ENCODE peak calls at places on chromosomes 5 and 9, in six cellular contexts. One of them, this sample, is unnamed.

GRCh38 chr9:120925535-120926396 is 830 bp downstream of the TRAF1 start:
- DNase-seq in GM12892: no peak
- DNase-seq in HepG2: no peak
- DNase-seq in GM12878: peak
- DNase-seq in K562: peak
- DNase-seq in H1: no peak
- DNase-seq in this sample: no peak

GRCh38 chr5:10581867-10582511 is 18.1 kb downstream of the ANKRD33B start:
- DNase-seq in GM12892: no peak
- DNase-seq in HepG2: no peak
- DNase-seq in GM12878: no peak
- DNase-seq in K562: no peak
- DNase-seq in H1: no peak
- DNase-seq in this sample: no peak

GRCh38 chr5:1297243-1297642 is 2.4 kb upstream of the TERT start:
- DNase-seq in GM12892: peak
- DNase-seq in HepG2: no peak
- DNase-seq in GM12878: no peak
- DNase-seq in K562: no peak
- DNase-seq in H1: no peak
- DNase-seq in this sample: no peak

GRCh38 chr9:3848445-3849114 is 322.8 kb upstream of the RFX3 start:
- DNase-seq in GM12892: no peak
- DNase-seq in HepG2: peak
- DNase-seq in GM12878: no peak
- DNase-seq in K562: no peak
- DNase-seq in H1: peak
- DNase-seq in this sample: no peak

GRCh38 chr5:143101740-143102386 is 301.6 kb downstream of the NR3C1 start:
- DNase-seq in GM12892: no peak
- DNase-seq in HepG2: no peak
- DNase-seq in GM12878: no peak
- DNase-seq in K562: peak
- DNase-seq in H1: no peak
- DNase-seq in this sample: no peak

GRCh38 chr9:112186695-112187094 is 11.6 kb upstream of the SUSD1 start:
- DNase-seq in GM12892: no peak
- DNase-seq in HepG2: no peak
- DNase-seq in GM12878: no peak
- DNase-seq in K562: no peak
- DNase-seq in H1: no peak
- DNase-seq in this sample: no peak

GRCh38 chr5:169656125-169656990 is 19.3 kb downstream of the DOCK2 start:
- DNase-seq in GM12892: peak
- DNase-seq in HepG2: no peak
- DNase-seq in GM12878: peak
- DNase-seq in K562: no peak
- DNase-seq in H1: no peak
- DNase-seq in this sample: peak

GRCh38 chr5:33367396-33367795 is 73.4 kb upstream of the TARS1 start:
- DNase-seq in GM12892: no peak
- DNase-seq in HepG2: no peak
- DNase-seq in GM12878: no peak
- DNase-seq in K562: no peak
- DNase-seq in H1: no peak
- DNase-seq in this sample: no peak

GRCh38 chr9:134501266-134502181 is 140.1 kb upstream of the COL5A1 start:
- DNase-seq in GM12892: no peak
- DNase-seq in HepG2: no peak
- DNase-seq in GM12878: no peak
- DNase-seq in K562: no peak
- DNase-seq in H1: no peak
- DNase-seq in this sample: no peak

DNA sequence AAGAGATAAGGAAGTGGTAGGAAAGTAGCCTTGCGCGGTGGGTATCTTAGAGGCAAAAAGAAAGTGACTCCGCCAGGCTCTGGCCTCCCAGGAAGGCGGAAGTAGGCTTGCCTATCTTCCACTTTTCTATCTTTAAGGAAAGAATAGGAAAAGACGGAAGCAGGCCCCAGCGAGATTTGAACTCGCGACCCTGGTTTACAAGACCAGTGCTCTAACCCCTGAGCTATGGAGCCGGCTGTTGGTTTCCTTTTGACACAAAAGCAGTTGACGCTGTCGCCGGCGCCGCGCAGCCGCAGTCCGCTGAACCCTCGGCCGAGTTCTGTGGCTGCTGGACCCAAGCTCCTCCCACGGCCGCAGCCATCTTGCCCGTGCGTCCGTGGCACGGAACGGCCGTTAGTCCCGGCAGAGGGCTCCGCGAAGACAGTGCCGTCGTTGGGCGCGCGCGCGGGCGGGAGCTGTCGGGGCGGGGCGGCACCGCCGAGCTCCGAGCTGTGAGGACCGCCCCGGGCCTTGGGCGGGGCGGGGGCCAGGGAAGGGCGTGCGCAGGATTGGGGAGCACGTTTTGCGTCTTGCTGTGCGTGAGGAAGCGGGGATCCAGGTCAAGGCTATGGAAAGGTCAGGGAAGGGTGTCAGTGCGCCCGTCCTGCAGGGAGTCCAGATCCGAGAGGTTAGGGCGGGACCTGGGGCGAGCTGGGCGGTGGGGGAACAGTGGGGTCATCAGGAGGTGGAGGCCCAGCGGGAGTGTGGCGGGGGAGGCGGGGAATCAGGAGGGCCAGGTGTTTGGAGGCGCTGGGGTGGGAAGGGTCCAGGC is 13.3 kb downstream of the TRIM7 start:
- DNase-seq in GM12892: peak
- DNase-seq in HepG2: peak
- DNase-seq in GM12878: peak
- DNase-seq in K562: peak
- DNase-seq in H1: peak
- DNase-seq in this sample: peak
- TF ChIP-seq POLR2A in GM12892: peak
- TF ChIP-seq POLR2A in HepG2: peak
- TF ChIP-seq POLR2A in GM12878: peak
- TF ChIP-seq POLR2A in K562: peak
- TF ChIP-seq POLR2A in H1: no peak
- TF ChIP-seq POLR2A in this sample: no peak

GRCh38 chr9:132163457-132163875 is 1.6 kb downstream of the NTNG2 start:
- DNase-seq in GM12892: no peak
- DNase-seq in HepG2: no peak
- DNase-seq in GM12878: no peak
- DNase-seq in K562: no peak
- DNase-seq in H1: no peak
- DNase-seq in this sample: no peak

GRCh38 chr9:132161743-132162187 is at the start of gene NTNG2:
- DNase-seq in GM12892: no peak
- DNase-seq in HepG2: no peak
- DNase-seq in GM12878: no peak
- DNase-seq in K562: no peak
- DNase-seq in H1: no peak
- DNase-seq in this sample: no peak

GRCh38 chr9:132162764-132163456 is 1.1 kb downstream of the NTNG2 start:
- DNase-seq in GM12892: no peak
- DNase-seq in HepG2: no peak
- DNase-seq in GM12878: no peak
- DNase-seq in K562: no peak
- DNase-seq in H1: no peak
- DNase-seq in this sample: no peak

GRCh38 chr9:132163876-132164603 is 2.2 kb downstream of the NTNG2 start:
- DNase-seq in GM12892: no peak
- DNase-seq in HepG2: no peak
- DNase-seq in GM12878: no peak
- DNase-seq in K562: no peak
- DNase-seq in H1: no peak
- DNase-seq in this sample: no peak

DNA sequence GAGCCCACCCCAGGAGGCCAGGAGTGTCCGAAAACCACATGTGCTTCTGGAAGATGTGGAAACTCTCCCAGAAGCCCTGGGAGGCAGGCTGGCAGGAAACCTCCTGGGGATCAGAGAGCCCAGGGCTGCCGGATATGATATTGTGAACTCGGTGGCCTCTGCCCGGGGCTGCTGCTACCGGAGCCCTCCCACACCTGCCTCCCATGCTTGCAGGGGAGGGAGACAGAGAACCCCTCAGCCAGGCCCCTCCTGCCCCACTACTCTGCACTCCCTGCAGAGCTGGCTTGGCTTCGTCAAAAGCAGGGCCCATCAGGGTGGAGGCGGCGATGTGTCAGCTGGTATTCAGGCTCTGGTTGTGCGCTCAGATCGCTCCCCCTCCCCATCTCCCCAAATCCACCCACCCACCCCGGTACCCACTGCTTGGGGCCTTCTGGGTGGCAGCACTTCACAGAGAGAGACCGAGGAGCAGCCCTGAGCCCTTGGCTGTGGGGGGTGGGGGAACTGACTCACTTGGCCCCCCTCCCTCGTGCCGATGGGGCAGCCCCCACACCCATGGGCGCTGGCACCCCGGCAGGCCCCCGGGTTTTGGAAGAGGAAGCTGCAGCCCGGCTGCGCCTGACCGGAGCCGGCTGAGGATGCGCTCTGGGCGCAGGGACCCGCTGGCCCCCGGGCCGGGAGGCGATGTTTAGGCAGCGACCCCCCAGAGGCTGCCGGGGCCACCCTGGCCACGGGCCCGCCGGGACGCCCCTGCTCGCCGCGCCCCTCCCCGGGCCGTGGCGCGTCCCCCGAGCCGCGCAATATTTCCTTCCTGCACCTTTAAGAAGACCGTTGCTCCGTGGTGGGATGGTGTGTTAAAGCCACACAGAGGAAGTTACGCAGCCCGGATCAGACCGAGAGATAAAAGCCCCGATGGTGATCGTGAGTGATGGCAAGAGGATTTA is 786 bp upstream of the NTNG2 start:
- DNase-seq in GM12892: no peak
- DNase-seq in HepG2: no peak
- DNase-seq in GM12878: no peak
- DNase-seq in K562: no peak
- DNase-seq in H1: no peak
- DNase-seq in this sample: no peak
- TF ChIP-seq TAF1 in GM12892: no peak
- TF ChIP-seq TAF1 in HepG2: no peak
- TF ChIP-seq TAF1 in GM12878: no peak
- TF ChIP-seq TAF1 in K562: no peak
- TF ChIP-seq TAF1 in H1: no peak
- TF ChIP-seq TAF1 in this sample: no peak

DNA sequence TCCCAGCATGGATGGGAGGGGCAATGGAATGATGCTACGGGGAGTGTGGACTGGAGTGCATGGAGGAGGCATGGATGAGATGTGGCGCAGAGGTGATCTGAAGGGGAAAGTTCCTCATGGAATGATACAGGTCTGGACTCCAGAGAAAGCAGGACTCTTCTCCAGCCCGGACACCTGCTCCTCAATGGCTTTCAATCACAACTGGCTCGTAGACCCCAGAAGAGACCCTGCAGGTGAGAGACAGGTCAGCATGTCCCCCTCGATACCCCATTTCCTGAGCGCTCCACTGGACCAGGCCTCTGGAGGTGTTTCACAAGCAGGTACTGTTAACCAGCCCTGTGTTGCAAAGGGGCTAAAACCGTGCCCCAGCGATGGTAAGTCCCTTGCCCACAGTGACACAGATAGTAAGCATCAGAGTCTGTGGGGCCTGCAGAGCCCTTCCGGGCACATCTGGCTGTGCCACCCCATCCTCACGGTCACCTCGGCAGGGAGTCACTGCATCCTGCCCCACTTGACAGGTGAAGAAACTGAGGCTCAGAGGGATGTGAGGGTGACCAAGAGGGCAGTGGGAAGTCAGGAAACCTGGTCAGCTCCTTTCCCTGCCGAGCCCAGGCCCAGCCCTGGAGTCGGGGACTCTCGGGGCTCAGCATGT is 5.5 kb upstream of the DPM2 start:
- DNase-seq in GM12892: no peak
- DNase-seq in HepG2: no peak
- DNase-seq in GM12878: no peak
- DNase-seq in K562: no peak
- DNase-seq in H1: no peak
- DNase-seq in this sample: no peak
- TF ChIP-seq POLR2A in GM12892: no peak
- TF ChIP-seq POLR2A in HepG2: no peak
- TF ChIP-seq POLR2A in GM12878: no peak
- TF ChIP-seq POLR2A in K562: no peak
- TF ChIP-seq POLR2A in H1: no peak
- TF ChIP-seq POLR2A in this sample: no peak

DNA sequence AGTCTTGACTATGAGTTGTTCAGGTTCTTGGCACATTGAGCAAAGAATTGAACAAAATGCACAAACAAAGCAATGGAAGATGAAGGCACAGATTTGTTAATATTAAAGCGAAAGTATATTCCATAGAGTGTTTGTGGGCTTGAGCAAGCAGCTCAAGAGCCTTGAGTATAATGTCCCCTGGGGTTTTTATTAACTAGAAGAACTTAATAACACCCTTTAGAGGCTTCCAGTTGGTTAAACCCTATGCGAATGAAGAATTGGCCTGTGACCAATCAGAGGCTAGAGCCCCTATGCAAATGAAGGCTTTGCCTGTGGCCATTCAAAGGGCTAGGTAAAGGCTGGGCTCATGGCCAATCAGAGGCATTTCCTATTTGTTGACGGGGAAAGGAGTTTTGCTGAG is 135.3 kb upstream of the IL12B start:
- DNase-seq in GM12892: no peak
- DNase-seq in HepG2: no peak
- DNase-seq in GM12878: no peak
- DNase-seq in K562: no peak
- DNase-seq in H1: no peak
- DNase-seq in this sample: no peak
- TF ChIP-seq TAF1 in GM12892: no peak
- TF ChIP-seq TAF1 in HepG2: no peak
- TF ChIP-seq TAF1 in GM12878: no peak
- TF ChIP-seq TAF1 in K562: no peak
- TF ChIP-seq TAF1 in H1: no peak
- TF ChIP-seq TAF1 in this sample: no peak

GRCh38 chr5:27234916-27235315 is 196.5 kb upstream of the CDH9 start:
- DNase-seq in GM12892: no peak
- DNase-seq in HepG2: no peak
- DNase-seq in GM12878: no peak
- DNase-seq in K562: no peak
- DNase-seq in H1: no peak
- DNase-seq in this sample: no peak
- TF ChIP-seq POLR2A in GM12892: no peak
- TF ChIP-seq POLR2A in HepG2: no peak
- TF ChIP-seq POLR2A in GM12878: no peak
- TF ChIP-seq POLR2A in K562: no peak
- TF ChIP-seq POLR2A in H1: no peak
- TF ChIP-seq POLR2A in this sample: no peak

GRCh38 chr9:97980479-97980803 is 2.7 kb upstream of the ANP32B start:
- DNase-seq in GM12892: no peak
- DNase-seq in HepG2: no peak
- DNase-seq in GM12878: no peak
- DNase-seq in K562: peak
- DNase-seq in H1: no peak
- DNase-seq in this sample: no peak
- TF ChIP-seq TAF1 in GM12892: no peak
- TF ChIP-seq TAF1 in HepG2: no peak
- TF ChIP-seq TAF1 in GM12878: no peak
- TF ChIP-seq TAF1 in K562: no peak
- TF ChIP-seq TAF1 in H1: no peak
- TF ChIP-seq TAF1 in this sample: no peak

This sample was measured in GM12891.